ENCODE peak calls at places on chromosomes 1 and 21, in six cellular contexts. F is endothelial cell of umbilical vein, Y is tibial artery, J is lower lobe of right lung, T is aorta, V is uterus. Q is an unnamed sample.

GRCh38 chr1:65744731-65745130 is 48.0 kb upstream of the PDE4B start:
- DNase-seq in F (no peak), Y (no peak), J (no peak), T (no peak), V (no peak), Q (no peak)

GRCh38 chr1:10378071-10378841 is 20.6 kb upstream of the PGD start:
- DNase-seq in F (peak; percentile 44), Y (no peak), J (peak; percentile 86), T (peak; percentile 72), V (peak; percentile 31), Q (no peak)

GRCh38 chr1:50421768-50422674 is 1.2 kb downstream of the DMRTA2 start:
- DNase-seq in F (no peak), Y (no peak), J (no peak), T (no peak), V (no peak), Q (no peak)

GRCh38 chr1:208107817-208108608 is 136.2 kb downstream of the PLXNA2 start:
- DNase-seq in F (peak; percentile 49), Y (no peak), J (no peak), T (no peak), V (peak; percentile 63), Q (no peak)

GRCh38 chr1:59900640-59901039 is 25.9 kb downstream of the CYP2J2 start:
- DNase-seq in F (no peak), Y (no peak), J (no peak), T (no peak), V (no peak), Q (no peak)

GRCh38 chr1:20185834-20186782 is at the start of the genes PLA2G2C and UBXN10:
- DNase-seq in F (no peak), Y (no peak), J (peak; percentile 83), T (peak; percentile 61), V (peak; percentile 44), Q (peak; percentile 41)

GRCh38 chr1:6040859-6041415 is 4.8 kb upstream of the KCNAB2 start:
- DNase-seq in F (no peak), Y (no peak), J (peak; percentile 55), T (no peak), V (no peak), Q (no peak)

GRCh38 chr1:204927673-204928641 is 57.3 kb downstream of the NFASC start:
- DNase-seq in F (no peak), Y (no peak), J (no peak), T (no peak), V (no peak), Q (no peak)

GRCh38 chr1:161706483-161707347 is at the start of gene FCRLA:
- DNase-seq in F (no peak), Y (no peak), J (no peak), T (no peak), V (no peak), Q (no peak)

GRCh38 chr1:167756760-167757405 is 35.1 kb downstream of the MPZL1 start:
- DNase-seq in F (no peak), Y (no peak), J (no peak), T (no peak), V (no peak), Q (no peak)
- H3K36me3 ChIP-seq in F (no peaks in the 10 kb centered on the region), Y (no peaks in the 10 kb centered on the region), J (no peaks in the 10 kb centered on the region), T (no peaks in the 10 kb centered on the region), V (no peaks in the 10 kb centered on the region), Q (no peaks in the 10 kb centered on the region)

DNA sequence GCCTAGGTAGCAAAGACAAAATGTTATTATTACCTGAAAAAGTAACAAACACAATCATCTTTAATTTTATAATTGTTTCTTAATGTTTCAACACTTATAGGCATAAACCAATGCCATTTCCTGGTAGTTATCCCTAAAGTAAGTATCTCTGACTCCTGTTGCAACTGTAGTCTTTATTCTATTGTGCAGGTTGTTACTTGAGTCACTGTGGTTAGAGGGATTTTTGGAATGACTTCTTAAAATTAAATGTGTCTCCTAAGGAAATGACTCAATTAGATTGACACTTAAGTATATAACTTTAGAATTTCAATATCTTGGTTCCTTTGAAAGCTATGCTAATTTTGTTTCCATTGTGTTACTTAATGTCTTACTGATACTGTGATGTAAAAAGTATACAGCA is 143.9 kb downstream of the PHTF1 start:
- DNase-seq in F (no peak), Y (no peak), J (no peak), T (no peak), V (no peak), Q (no peak)
- H3K36me3 ChIP-seq in F (no peaks in the 10 kb centered on the region), Y (peaks cover 3% of the 10 kb centered on the region), J (no peaks in the 10 kb centered on the region), T (no peaks in the 10 kb centered on the region), V (no peaks in the 10 kb centered on the region), Q (no peaks in the 10 kb centered on the region)

GRCh38 chr21:34988625-34989024 is 60.5 kb downstream of the RUNX1 start:
- DNase-seq in F (no peak), Y (no peak), J (no peak), T (no peak), V (no peak), Q (no peak)
- H3K36me3 ChIP-seq in F (no peaks in the 10 kb centered on the region), Y (no peaks in the 10 kb centered on the region), J (no peaks in the 10 kb centered on the region), T (no peaks in the 10 kb centered on the region), V (no peaks in the 10 kb centered on the region), Q (no peaks in the 10 kb centered on the region)

GRCh38 chr1:230135726-230136125 is 68.7 kb downstream of the GALNT2 start:
- DNase-seq in F (no peak), Y (no peak), J (no peak), T (no peak), V (no peak), Q (no peak)
- H3K36me3 ChIP-seq in F (no peaks in the 10 kb centered on the region), Y (no peaks in the 10 kb centered on the region), J (no peaks in the 10 kb centered on the region), T (no peaks in the 10 kb centered on the region), V (no peaks in the 10 kb centered on the region), Q (no peaks in the 10 kb centered on the region)

GRCh38 chr1:153774036-153774435 is 1.2 kb upstream of the SLC27A3 start:
- DNase-seq in F (peak; percentile 17), Y (no peak), J (no peak), T (no peak), V (no peak), Q (peak; percentile 35)
- H3K36me3 ChIP-seq in F (peaks cover under 1% of the 10 kb centered on the region), Y (peaks cover 57% of the 10 kb centered on the region), J (peaks cover 49% of the 10 kb centered on the region), T (no peaks in the 10 kb centered on the region), V (no peaks in the 10 kb centered on the region), Q (no peaks in the 10 kb centered on the region)